ENCODE peak calls at places on chromosomes 5 and 9, in eight cellular contexts. One of them, this sample, is unnamed.

GRCh38 chr9:135732569-135733257 is 30.7 kb downstream of the KCNT1 start:
- DNase-seq in GM12878: no peak
- DNase-seq in tibial nerve: no peak
- DNase-seq in A549: peak; percentile 18
- DNase-seq in suprapubic skin: no peak
- DNase-seq in ovary: no peak
- DNase-seq in SK-N-SH: no peak
- DNase-seq in H1: no peak
- DNase-seq in this sample: no peak

GRCh38 chr5:20832204-20833080 is 844.4 kb upstream of the CDH18 start:
- DNase-seq in A549: no peak
- DNase-seq in GM12878: no peak
- DNase-seq in ovary: no peak
- DNase-seq in suprapubic skin: no peak
- DNase-seq in SK-N-SH: no peak
- DNase-seq in H1: no peak
- DNase-seq in tibial nerve: no peak
- DNase-seq in this sample: no peak

GRCh38 chr9:11549311-11549794 is 936.6 kb upstream of the PTPRD start:
- DNase-seq in ovary: no peak
- DNase-seq in suprapubic skin: no peak
- DNase-seq in A549: no peak
- DNase-seq in GM12878: no peak
- DNase-seq in SK-N-SH: no peak
- DNase-seq in H1: no peak
- DNase-seq in tibial nerve: no peak
- DNase-seq in this sample: no peak

GRCh38 chr5:179187229-179187678 is 127.1 kb downstream of the ZNF354C start:
- DNase-seq in tibial nerve: no peak
- DNase-seq in A549: no peak
- DNase-seq in GM12878: no peak
- DNase-seq in ovary: no peak
- DNase-seq in suprapubic skin: no peak
- DNase-seq in SK-N-SH: no peak
- DNase-seq in H1: no peak
- DNase-seq in this sample: no peak

GRCh38 chr5:33877483-33877882 is 14.3 kb downstream of the ADAMTS12 start:
- DNase-seq in GM12878: no peak
- DNase-seq in suprapubic skin: no peak
- DNase-seq in H1: no peak
- DNase-seq in tibial nerve: no peak
- DNase-seq in ovary: no peak
- DNase-seq in A549: no peak
- DNase-seq in SK-N-SH: no peak
- DNase-seq in this sample: no peak

GRCh38 chr9:98356953-98357352 is 101.5 kb upstream of the TBC1D2 start:
- DNase-seq in tibial nerve: no peak
- DNase-seq in H1: no peak
- DNase-seq in suprapubic skin: no peak
- DNase-seq in GM12878: no peak
- DNase-seq in SK-N-SH: no peak
- DNase-seq in ovary: no peak
- DNase-seq in A549: no peak
- DNase-seq in this sample: no peak

GRCh38 chr9:126962336-126962735 is 47.8 kb downstream of the RALGPS1 start:
- DNase-seq in SK-N-SH: no peak
- DNase-seq in ovary: no peak
- DNase-seq in A549: no peak
- DNase-seq in GM12878: no peak
- DNase-seq in tibial nerve: no peak
- DNase-seq in H1: no peak
- DNase-seq in suprapubic skin: no peak
- DNase-seq in this sample: no peak

GRCh38 chr5:76271836-76272235 is 131.2 kb upstream of the IQGAP2 start:
- DNase-seq in ovary: no peak
- DNase-seq in A549: no peak
- DNase-seq in GM12878: no peak
- DNase-seq in H1: no peak
- DNase-seq in SK-N-SH: no peak
- DNase-seq in suprapubic skin: no peak
- DNase-seq in tibial nerve: no peak
- DNase-seq in this sample: no peak

GRCh38 chr5:145554399-145554798 is 280.7 kb downstream of the PRELID2 start:
- DNase-seq in ovary: no peak
- DNase-seq in GM12878: no peak
- DNase-seq in H1: no peak
- DNase-seq in suprapubic skin: no peak
- DNase-seq in A549: no peak
- DNase-seq in tibial nerve: no peak
- DNase-seq in SK-N-SH: peak; percentile 3
- DNase-seq in this sample: no peak

GRCh38 chr5:38531518-38531917 is 24.9 kb downstream of the LIFR start:
- DNase-seq in suprapubic skin: no peak
- DNase-seq in H1: no peak
- DNase-seq in GM12878: no peak
- DNase-seq in ovary: no peak
- DNase-seq in A549: no peak
- DNase-seq in tibial nerve: no peak
- DNase-seq in SK-N-SH: no peak
- DNase-seq in this sample: no peak

GRCh38 chr9:131872006-131872405 is 132.1 kb upstream of the RAPGEF1 start:
- DNase-seq in suprapubic skin: no peak
- DNase-seq in A549: no peak
- DNase-seq in ovary: no peak
- DNase-seq in SK-N-SH: no peak
- DNase-seq in tibial nerve: no peak
- DNase-seq in GM12878: no peak
- DNase-seq in H1: no peak
- DNase-seq in this sample: no peak

GRCh38 chr9:99416007-99416406 is 193.9 kb downstream of the SEC61B start:
- DNase-seq in suprapubic skin: no peak
- DNase-seq in tibial nerve: no peak
- DNase-seq in A549: no peak
- DNase-seq in GM12878: peak; percentile 9
- DNase-seq in ovary: no peak
- DNase-seq in H1: no peak
- DNase-seq in SK-N-SH: no peak
- DNase-seq in this sample: no peak

GRCh38 chr5:173720341-173721258 is 104.2 kb upstream of the BOD1 start:
- DNase-seq in A549: no peak
- DNase-seq in H1: no peak
- DNase-seq in tibial nerve: no peak
- DNase-seq in GM12878: no peak
- DNase-seq in SK-N-SH: peak; percentile 79
- DNase-seq in ovary: no peak
- DNase-seq in suprapubic skin: peak; percentile 14
- DNase-seq in this sample: no peak

GRCh38 chr5:145237843-145238242 is 597.3 kb downstream of the PRELID2 start:
- DNase-seq in H1: peak; percentile 46
- DNase-seq in suprapubic skin: no peak
- DNase-seq in GM12878: no peak
- DNase-seq in tibial nerve: no peak
- DNase-seq in SK-N-SH: peak; percentile 19
- DNase-seq in A549: peak; percentile 56
- DNase-seq in ovary: no peak
- DNase-seq in this sample: no peak

GRCh38 chr5:36052542-36052941 is 14.1 kb downstream of the UGT3A2 start:
- DNase-seq in SK-N-SH: no peak
- DNase-seq in H1: no peak
- DNase-seq in GM12878: no peak
- DNase-seq in ovary: no peak
- DNase-seq in suprapubic skin: no peak
- DNase-seq in A549: no peak
- DNase-seq in tibial nerve: no peak
- DNase-seq in this sample: peak; percentile 57

GRCh38 chr5:2856206-2856605 is 104.7 kb upstream of the IRX2 start:
- DNase-seq in H1: no peak
- DNase-seq in A549: no peak
- DNase-seq in suprapubic skin: no peak
- DNase-seq in GM12878: no peak
- DNase-seq in ovary: no peak
- DNase-seq in tibial nerve: no peak
- DNase-seq in SK-N-SH: no peak
- DNase-seq in this sample: peak; percentile 57

GRCh38 chr9:76585487-76586459 is 126.8 kb downstream of the GCNT1 start:
- DNase-seq in SK-N-SH: no peak
- DNase-seq in tibial nerve: no peak
- DNase-seq in H1: no peak
- DNase-seq in ovary: no peak
- DNase-seq in GM12878: no peak
- DNase-seq in suprapubic skin: no peak
- DNase-seq in A549: no peak
- DNase-seq in this sample: no peak

GRCh38 chr9:72509635-72510034 is 11.8 kb upstream of the TMC1 start:
- DNase-seq in GM12878: peak; percentile 51
- DNase-seq in SK-N-SH: no peak
- DNase-seq in A549: no peak
- DNase-seq in H1: no peak
- DNase-seq in tibial nerve: no peak
- DNase-seq in suprapubic skin: no peak
- DNase-seq in ovary: no peak
- DNase-seq in this sample: no peak

GRCh38 chr5:132327278-132327959 is 33.2 kb downstream of the SLC22A4 start:
- DNase-seq in SK-N-SH: peak; percentile 33
- DNase-seq in GM12878: no peak
- DNase-seq in suprapubic skin: no peak
- DNase-seq in ovary: no peak
- DNase-seq in H1: no peak
- DNase-seq in A549: no peak
- DNase-seq in tibial nerve: no peak
- DNase-seq in this sample: no peak

GRCh38 chr5:105218018-105218417 is 1655.4 kb upstream of the NUDT12 start:
- DNase-seq in ovary: no peak
- DNase-seq in SK-N-SH: no peak
- DNase-seq in suprapubic skin: no peak
- DNase-seq in tibial nerve: no peak
- DNase-seq in A549: no peak
- DNase-seq in GM12878: no peak
- DNase-seq in H1: no peak
- DNase-seq in this sample: no peak

GRCh38 chr5:122810405-122810804 is 35.0 kb upstream of the SNX24 start:
- DNase-seq in tibial nerve: no peak
- DNase-seq in H1: no peak
- DNase-seq in ovary: no peak
- DNase-seq in suprapubic skin: no peak
- DNase-seq in SK-N-SH: no peak
- DNase-seq in A549: no peak
- DNase-seq in GM12878: no peak
- DNase-seq in this sample: no peak

GRCh38 chr5:146947181-146947941 is 68.8 kb upstream of the PPP2R2B start:
- DNase-seq in GM12878: no peak
- DNase-seq in A549: peak; percentile 27
- DNase-seq in H1: no peak
- DNase-seq in tibial nerve: no peak
- DNase-seq in ovary: no peak
- DNase-seq in SK-N-SH: peak; percentile 21
- DNase-seq in suprapubic skin: no peak
- DNase-seq in this sample: no peak

DNA sequence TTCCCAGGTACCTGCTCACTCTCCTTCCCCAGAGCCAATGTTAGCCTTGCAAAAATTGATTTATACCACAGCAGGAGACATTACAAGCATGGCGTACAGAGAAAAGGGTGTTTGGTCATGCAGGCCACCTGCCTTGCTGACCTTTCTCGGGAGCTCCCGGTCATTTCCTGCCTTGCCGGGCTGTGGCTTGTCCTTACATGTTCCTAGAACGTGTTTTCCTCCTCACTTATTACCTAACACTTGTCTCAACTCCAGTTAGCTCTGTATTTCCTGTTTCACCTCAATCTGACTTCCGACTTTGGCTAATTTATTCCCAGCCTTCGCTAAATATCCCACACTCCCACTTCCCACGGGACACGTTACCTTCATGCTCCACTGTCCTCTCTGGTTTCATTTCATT is 282.5 kb downstream of the ICE1 start:
- DNase-seq in A549: no peak
- DNase-seq in GM12878: no peak
- DNase-seq in suprapubic skin: no peak
- DNase-seq in SK-N-SH: no peak
- DNase-seq in tibial nerve: no peak
- DNase-seq in ovary: no peak
- DNase-seq in H1: no peak
- DNase-seq in this sample: no peak
- H3K27ac ChIP-seq in A549: no peak overlapping the region
- H3K27ac ChIP-seq in GM12878: no peak overlapping the region
- H3K27ac ChIP-seq in suprapubic skin: no peak overlapping the region
- H3K27ac ChIP-seq in SK-N-SH: peak overlapping the region; percentile 44
- H3K27ac ChIP-seq in tibial nerve: no peak overlapping the region
- H3K27ac ChIP-seq in ovary: no peak overlapping the region
- H3K27ac ChIP-seq in H1: no peak overlapping the region
- H3K27ac ChIP-seq in this sample: no peak overlapping the region

GRCh38 chr9:124216474-124217176 is 41.1 kb upstream of the NEK6 start:
- DNase-seq in A549: no peak
- DNase-seq in H1: no peak
- DNase-seq in GM12878: peak; percentile 80
- DNase-seq in ovary: no peak
- DNase-seq in suprapubic skin: peak; percentile 64
- DNase-seq in tibial nerve: no peak
- DNase-seq in SK-N-SH: no peak
- DNase-seq in this sample: no peak
- TF ChIP-seq EP300 in A549: no peak
- TF ChIP-seq EP300 in H1: no peak
- TF ChIP-seq EP300 in GM12878: no peak
- TF ChIP-seq EP300 in ovary: no peak
- TF ChIP-seq EP300 in suprapubic skin: no peak
- TF ChIP-seq EP300 in tibial nerve: no peak
- TF ChIP-seq EP300 in SK-N-SH: no peak
- TF ChIP-seq EP300 in this sample: no peak

GRCh38 chr9:89663264-89663970 is 58.6 kb downstream of the GADD45G start:
- DNase-seq in A549: no peak
- DNase-seq in GM12878: no peak
- DNase-seq in tibial nerve: no peak
- DNase-seq in ovary: no peak
- DNase-seq in suprapubic skin: no peak
- DNase-seq in H1: no peak
- DNase-seq in SK-N-SH: no peak
- DNase-seq in this sample: no peak
- H3K27ac ChIP-seq in A549: no peak overlapping the region
- H3K27ac ChIP-seq in GM12878: no peak overlapping the region
- H3K27ac ChIP-seq in tibial nerve: peak overlapping the region; percentile 65
- H3K27ac ChIP-seq in ovary: no peak overlapping the region
- H3K27ac ChIP-seq in suprapubic skin: no peak overlapping the region
- H3K27ac ChIP-seq in H1: no peak overlapping the region
- H3K27ac ChIP-seq in SK-N-SH: peak overlapping the region; percentile 90
- H3K27ac ChIP-seq in this sample: no peak overlapping the region

DNA sequence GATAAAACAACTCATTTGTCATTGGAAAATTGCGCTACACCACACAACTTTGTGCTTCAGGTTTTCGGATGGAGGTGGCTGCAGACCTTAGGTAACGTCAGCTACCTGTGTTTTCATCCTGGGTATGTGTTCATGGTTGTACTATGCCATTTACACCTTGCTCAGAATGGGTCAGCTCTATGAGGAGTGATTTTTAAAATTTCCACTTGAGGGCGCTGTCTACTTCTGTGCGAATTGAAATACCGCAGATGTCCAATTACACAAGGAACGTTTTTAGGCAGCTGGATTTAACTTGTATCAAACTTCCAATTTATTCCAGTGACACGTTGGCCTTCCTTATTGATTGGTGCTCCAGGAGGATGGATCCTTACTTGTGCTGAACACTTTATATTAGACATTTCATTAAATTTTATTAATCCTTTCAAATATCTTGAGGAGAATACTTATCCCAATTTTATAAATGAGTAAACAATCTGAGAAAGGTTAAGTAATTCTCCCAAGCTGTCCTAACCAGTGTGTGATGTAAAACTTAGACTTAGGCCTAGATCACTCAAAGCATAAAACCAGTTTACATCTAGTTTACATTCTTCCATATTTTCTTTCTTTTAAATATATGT is 23.4 kb downstream of the DMRTA1 start:
- DNase-seq in tibial nerve: peak; percentile 54
- DNase-seq in A549: peak; percentile 49
- DNase-seq in SK-N-SH: peak; percentile 11
- DNase-seq in GM12878: peak; percentile 3
- DNase-seq in ovary: no peak
- DNase-seq in suprapubic skin: no peak
- DNase-seq in H1: no peak
- DNase-seq in this sample: no peak
- TF ChIP-seq EP300 in tibial nerve: no peak
- TF ChIP-seq EP300 in A549: no peak
- TF ChIP-seq EP300 in SK-N-SH: no peak
- TF ChIP-seq EP300 in GM12878: no peak
- TF ChIP-seq EP300 in ovary: no peak
- TF ChIP-seq EP300 in suprapubic skin: no peak
- TF ChIP-seq EP300 in H1: no peak
- TF ChIP-seq EP300 in this sample: no peak